ENCODE peak calls at places on chromosomes 1 and 21, in nine cellular contexts. Z is stomach, F is SK-N-SH, S is HCT116, D is breast epithelium, R is HepG2, W is prostate gland, M is GM23338, O is suprapubic skin. P is an unnamed sample.

GRCh38 chr1:21139601-21140000 is 37.1 kb downstream of the EIF4G3 start:
- DNase-seq in Z (no peak), F (peak; percentile 38), S (no peak), D (no peak), R (no peak), W (no peak), M (no peak), O (no peak), P (no peak)

GRCh38 chr1:28123461-28123961 is 35.1 kb upstream of the EYA3 start:
- DNase-seq in Z (no peak), F (no peak), S (no peak), D (no peak), R (no peak), W (no peak), M (no peak), O (no peak), P (no peak)

GRCh38 chr1:201023517-201023902 is at the start of gene KIF21B:
- DNase-seq in Z (peak; percentile 88), F (peak; percentile 97), S (no peak), D (peak; percentile 56), R (peak; percentile 42), W (peak; percentile 63), M (peak; percentile 96), O (no peak), P (peak; percentile 98)

GRCh38 chr1:108142773-108143394 is 57.3 kb downstream of the SLC25A24 start:
- DNase-seq in Z (no peak), F (no peak), S (no peak), D (no peak), R (no peak), W (no peak), M (no peak), O (no peak), P (no peak)

GRCh38 chr21:42193131-42193671 is 25.7 kb upstream of the ABCG1 start:
- DNase-seq in Z (no peak), F (no peak), S (no peak), D (peak; percentile 14), R (no peak), W (no peak), M (no peak), O (no peak), P (no peak)

GRCh38 chr21:14959343-14959742 is 105.5 kb downstream of the NRIP1 start:
- DNase-seq in Z (no peak), F (no peak), S (no peak), D (no peak), R (no peak), W (no peak), M (no peak), O (no peak), P (no peak)

GRCh38 chr1:151611288-151611790 is 511 bp upstream of the SNX27 start:
- DNase-seq in Z (peak; percentile 30), F (no peak), S (no peak), D (peak; percentile 44), R (peak; percentile 93), W (peak; percentile 43), M (no peak), O (peak; percentile 78), P (no peak)

GRCh38 chr1:227131193-227131592 is 187.1 kb downstream of the CDC42BPA start:
- DNase-seq in Z (no peak), F (peak; percentile 34), S (peak; percentile 15), D (no peak), R (peak; percentile 30), W (no peak), M (peak; percentile 49), O (no peak), P (no peak)

GRCh38 chr1:50492142-50492541 is 68.9 kb upstream of the DMRTA2 start:
- DNase-seq in Z (no peak), F (no peak), S (no peak), D (no peak), R (no peak), W (no peak), M (no peak), O (no peak), P (no peak)

GRCh38 chr1:213759359-213760181 is 228.2 kb upstream of the PROX1 start:
- DNase-seq in Z (no peak), F (peak; percentile 32), S (no peak), D (no peak), R (peak; percentile 92), W (no peak), M (no peak), O (no peak), P (no peak)

GRCh38 chr21:14952916-14953315 is 111.9 kb downstream of the NRIP1 start:
- DNase-seq in Z (no peak), F (no peak), S (no peak), D (no peak), R (no peak), W (no peak), M (no peak), O (no peak), P (no peak)

GRCh38 chr21:38927776-38928175 is 122.0 kb downstream of the ETS2 start:
- DNase-seq in Z (no peak), F (no peak), S (no peak), D (no peak), R (no peak), W (no peak), M (no peak), O (no peak), P (no peak)

GRCh38 chr1:6275826-6276764 is 15.2 kb upstream of the GPR153 start:
- DNase-seq in Z (no peak), F (no peak), S (no peak), D (no peak), R (no peak), W (no peak), M (peak; percentile 36), O (no peak), P (no peak)

GRCh38 chr1:49229555-49229954 is 452.9 kb upstream of the BEND5 start:
- DNase-seq in Z (peak; percentile 64), F (no peak), S (no peak), D (no peak), R (no peak), W (no peak), M (peak; percentile 34), O (no peak), P (no peak)

GRCh38 chr1:194076646-194077045 is 890.2 kb upstream of the B3GALT2 start:
- DNase-seq in Z (no peak), F (no peak), S (no peak), D (no peak), R (no peak), W (no peak), M (no peak), O (no peak), P (no peak)

GRCh38 chr1:247857069-247857985 is at the start of gene TRIM58:
- DNase-seq in Z (peak; percentile 69), F (peak; percentile 62), S (no peak), D (no peak), R (no peak), W (no peak), M (peak; percentile 67), O (peak; percentile 69), P (peak; percentile 80)

GRCh38 chr21:45439171-45439872 is 34.4 kb downstream of the COL18A1 start:
- DNase-seq in Z (peak; percentile 86), F (peak; percentile 95), S (peak; percentile 50), D (peak; percentile 63), R (peak; percentile 59), W (peak; percentile 77), M (peak; percentile 90), O (peak; percentile 88), P (peak; percentile 95)
- TF ChIP-seq POLR2AphosphoS5 in Z (peak; percentile 57), F (no peak), S (no peak), D (peak; percentile 81), R (no peak), W (peak; percentile 32), M (no peak), O (peak; percentile 60), P (peak; percentile 75)

GRCh38 chr1:208233546-208233945 is 10.6 kb downstream of the PLXNA2 start:
- DNase-seq in Z (peak; percentile 78), F (no peak), S (no peak), D (no peak), R (peak; percentile 47), W (peak; percentile 36), M (peak; percentile 73), O (peak; percentile 40), P (no peak)
- TF ChIP-seq POLR2AphosphoS5 in Z (peak; percentile 49), F (no peak), S (no peak), D (no peak), R (no peak), W (no peak), M (no peak), O (no peak), P (no peak)

DNA sequence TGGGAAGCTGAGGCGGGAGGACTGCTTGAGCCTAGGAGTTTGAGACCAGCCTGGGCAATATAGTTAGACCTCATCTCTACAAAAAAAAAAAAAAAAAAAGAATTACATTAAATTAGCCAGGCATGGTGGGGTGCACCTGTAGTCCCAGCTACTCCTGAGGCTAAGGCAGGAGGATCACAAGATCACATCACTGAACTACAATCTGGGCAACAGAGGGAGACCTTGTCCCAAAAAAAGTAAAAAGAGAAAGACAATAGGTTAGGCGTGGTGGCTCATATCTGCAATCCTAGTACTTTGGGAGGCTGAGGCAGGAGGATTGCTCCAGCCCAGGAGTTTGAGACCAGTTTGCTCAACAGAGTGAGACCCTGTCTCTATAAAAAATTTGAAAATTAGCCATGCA is 130.3 kb downstream of the TIAM1 start:
- DNase-seq in Z (no peak), F (no peak), S (no peak), D (no peak), R (no peak), W (no peak), M (no peak), O (no peak), P (no peak)
- TF ChIP-seq POLR2AphosphoS5 in Z (no peak), F (no peak), S (no peak), D (no peak), R (no peak), W (no peak), M (no peak), O (no peak), P (no peak)

DNA sequence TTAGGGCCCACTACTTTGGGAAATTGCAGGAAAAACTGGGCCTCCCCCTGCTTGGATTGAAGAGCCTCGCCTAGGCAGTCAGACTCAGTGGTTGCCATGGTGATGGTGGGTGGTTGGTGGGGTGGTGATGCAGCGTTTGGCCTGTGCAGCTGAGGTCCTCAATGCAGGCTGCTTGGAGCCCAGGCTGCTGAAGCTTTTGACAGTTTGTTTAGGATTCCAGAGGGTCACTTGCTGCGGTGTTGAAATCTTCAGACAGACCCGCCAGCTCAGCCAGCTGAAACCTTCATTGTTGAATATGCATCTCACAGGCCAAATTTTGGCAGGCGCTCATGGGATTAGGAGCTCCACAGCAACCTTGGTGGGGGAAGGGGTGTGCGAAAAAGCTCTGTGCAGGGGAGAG is 67.9 kb downstream of the CACNA1E start:
- DNase-seq in Z (peak; percentile 27), F (no peak), S (no peak), D (no peak), R (no peak), W (no peak), M (peak; percentile 34), O (no peak), P (no peak)
- TF ChIP-seq POLR2AphosphoS5 in Z (peak; percentile 39), F (no peak), S (no peak), D (no peak), R (no peak), W (no peak), M (no peak), O (no peak), P (no peak)

P was measured in spleen.